ENCODE peak calls at places on chromosomes 12 and 14, in nine cellular contexts. One of them, this sample, is unnamed.

GRCh38 chr14:59358105-59358504 is 107.1 kb downstream of the GPR135 start:
- DNase-seq in fibroblast of lung: peak
- DNase-seq in NCI-H2107: no peak
- DNase-seq in right cardiac atrium: peak
- DNase-seq in aorta: no peak
- DNase-seq in Kasumi-1: peak
- DNase-seq in AML-193: peak
- DNase-seq in activated T-cell treated with anti-CD3 and anti-CD28 coated beads for 48 hours: no peak
- DNase-seq in stimulated activated naive B cell treated with anti-CD40 and anti-IgM and Interleukin-4, amounts not matched to agents 10 μg/mL and 1 μg/mL and 100 μg/mL, for 72 hours: no peak
- DNase-seq in this sample: no peak

GRCh38 chr14:33062476-33062875 is 123.8 kb downstream of the NPAS3 start:
- DNase-seq in stimulated activated naive B cell treated with anti-CD40 and anti-IgM and Interleukin-4, amounts not matched to agents 10 μg/mL and 1 μg/mL and 100 μg/mL, for 72 hours: no peak
- DNase-seq in right cardiac atrium: no peak
- DNase-seq in fibroblast of lung: no peak
- DNase-seq in Kasumi-1: no peak
- DNase-seq in NCI-H2107: peak
- DNase-seq in aorta: no peak
- DNase-seq in AML-193: no peak
- DNase-seq in activated T-cell treated with anti-CD3 and anti-CD28 coated beads for 48 hours: no peak
- DNase-seq in this sample: no peak

GRCh38 chr14:70700955-70701354 is 59.2 kb downstream of the TTC9 start:
- DNase-seq in stimulated activated naive B cell treated with anti-CD40 and anti-IgM and Interleukin-4, amounts not matched to agents 10 μg/mL and 1 μg/mL and 100 μg/mL, for 72 hours: no peak
- DNase-seq in aorta: no peak
- DNase-seq in activated T-cell treated with anti-CD3 and anti-CD28 coated beads for 48 hours: no peak
- DNase-seq in Kasumi-1: no peak
- DNase-seq in NCI-H2107: no peak
- DNase-seq in AML-193: no peak
- DNase-seq in fibroblast of lung: no peak
- DNase-seq in right cardiac atrium: peak
- DNase-seq in this sample: no peak

GRCh38 chr12:9065607-9065856 is 50.2 kb downstream of the A2M start:
- DNase-seq in aorta: no peak
- DNase-seq in activated T-cell treated with anti-CD3 and anti-CD28 coated beads for 48 hours: no peak
- DNase-seq in NCI-H2107: no peak
- DNase-seq in right cardiac atrium: no peak
- DNase-seq in Kasumi-1: no peak
- DNase-seq in AML-193: no peak
- DNase-seq in stimulated activated naive B cell treated with anti-CD40 and anti-IgM and Interleukin-4, amounts not matched to agents 10 μg/mL and 1 μg/mL and 100 μg/mL, for 72 hours: no peak
- DNase-seq in fibroblast of lung: no peak
- DNase-seq in this sample: no peak

GRCh38 chr14:100223332-100224171 is 15.4 kb upstream of the YY1 start:
- DNase-seq in fibroblast of lung: no peak
- DNase-seq in AML-193: no peak
- DNase-seq in right cardiac atrium: no peak
- DNase-seq in aorta: no peak
- DNase-seq in Kasumi-1: no peak
- DNase-seq in stimulated activated naive B cell treated with anti-CD40 and anti-IgM and Interleukin-4, amounts not matched to agents 10 μg/mL and 1 μg/mL and 100 μg/mL, for 72 hours: no peak
- DNase-seq in NCI-H2107: no peak
- DNase-seq in activated T-cell treated with anti-CD3 and anti-CD28 coated beads for 48 hours: no peak
- DNase-seq in this sample: no peak

GRCh38 chr12:9391751-9392240 is 183.6 kb upstream of the PZP start:
- DNase-seq in NCI-H2107: peak
- DNase-seq in stimulated activated naive B cell treated with anti-CD40 and anti-IgM and Interleukin-4, amounts not matched to agents 10 μg/mL and 1 μg/mL and 100 μg/mL, for 72 hours: no peak
- DNase-seq in activated T-cell treated with anti-CD3 and anti-CD28 coated beads for 48 hours: no peak
- DNase-seq in fibroblast of lung: no peak
- DNase-seq in right cardiac atrium: no peak
- DNase-seq in aorta: no peak
- DNase-seq in Kasumi-1: no peak
- DNase-seq in AML-193: no peak
- DNase-seq in this sample: no peak

GRCh38 chr12:116376354-116377193 is 99.1 kb upstream of the MED13L start:
- DNase-seq in activated T-cell treated with anti-CD3 and anti-CD28 coated beads for 48 hours: no peak
- DNase-seq in Kasumi-1: no peak
- DNase-seq in stimulated activated naive B cell treated with anti-CD40 and anti-IgM and Interleukin-4, amounts not matched to agents 10 μg/mL and 1 μg/mL and 100 μg/mL, for 72 hours: no peak
- DNase-seq in AML-193: no peak
- DNase-seq in fibroblast of lung: peak
- DNase-seq in NCI-H2107: no peak
- DNase-seq in aorta: peak
- DNase-seq in right cardiac atrium: no peak
- DNase-seq in this sample: no peak

GRCh38 chr12:6752181-6752930 is 585 bp downstream of the MLF2 start:
- DNase-seq in right cardiac atrium: no peak
- DNase-seq in AML-193: no peak
- DNase-seq in stimulated activated naive B cell treated with anti-CD40 and anti-IgM and Interleukin-4, amounts not matched to agents 10 μg/mL and 1 μg/mL and 100 μg/mL, for 72 hours: no peak
- DNase-seq in aorta: peak
- DNase-seq in activated T-cell treated with anti-CD3 and anti-CD28 coated beads for 48 hours: no peak
- DNase-seq in fibroblast of lung: peak
- DNase-seq in Kasumi-1: no peak
- DNase-seq in NCI-H2107: no peak
- DNase-seq in this sample: no peak

GRCh38 chr14:102527255-102528232 is 18.0 kb upstream of the ANKRD9 start:
- DNase-seq in activated T-cell treated with anti-CD3 and anti-CD28 coated beads for 48 hours: no peak
- DNase-seq in aorta: no peak
- DNase-seq in NCI-H2107: no peak
- DNase-seq in AML-193: no peak
- DNase-seq in right cardiac atrium: no peak
- DNase-seq in fibroblast of lung: no peak
- DNase-seq in stimulated activated naive B cell treated with anti-CD40 and anti-IgM and Interleukin-4, amounts not matched to agents 10 μg/mL and 1 μg/mL and 100 μg/mL, for 72 hours: no peak
- DNase-seq in Kasumi-1: no peak
- DNase-seq in this sample: no peak

This sample was measured in Panc1.